ENCODE peak calls at places on chromosomes 7 and 10, in eight cellular contexts. M is OCI-LY7, W is cardiac fibroblast, V is fibroblast of villous mesenchyme, S is fibroblast of mammary gland, A is astrocyte of the cerebellum, L is neural crest cell, H is heart right ventricle. B is an unnamed sample.

GRCh38 chr10:7003821-7004220 is 407.0 kb downstream of the SFMBT2 start:
- DNase-seq in M (no peak), W (no peak), V (no peak), S (no peak), A (no peak), L (no peak), H (no peak), B (no peak)

GRCh38 chr7:48183370-48183743 is 12.1 kb downstream of the ABCA13 start:
- DNase-seq in M (no peak), W (peak), V (peak), S (peak), A (no peak), L (no peak), H (no peak), B (no peak)

GRCh38 chr7:80334908-80335307 is 177.0 kb downstream of the GNAT3 start:
- DNase-seq in M (no peak), W (no peak), V (peak), S (no peak), A (no peak), L (no peak), H (no peak), B (no peak)

GRCh38 chr7:25073451-25073850 is 51.6 kb downstream of the CYCS start:
- DNase-seq in M (peak), W (peak), V (peak), S (peak), A (peak), L (no peak), H (no peak), B (no peak)

GRCh38 chr10:118523775-118524174 is 71.7 kb downstream of the PRLHR start:
- DNase-seq in M (no peak), W (peak), V (no peak), S (peak), A (no peak), L (no peak), H (no peak), B (no peak)

GRCh38 chr10:4678023-4678950 is 147.7 kb upstream of the AKR1E2 start:
- DNase-seq in M (no peak), W (peak), V (peak), S (peak), A (no peak), L (no peak), H (no peak), B (no peak)

GRCh38 chr7:74092964-74093339 is 9.3 kb downstream of the LIMK1 start:
- DNase-seq in M (peak), W (peak), V (peak), S (peak), A (no peak), L (no peak), H (peak), B (peak)

GRCh38 chr7:1533569-1534329 is 3.2 kb downstream of the MAFK start:
- DNase-seq in M (no peak), W (peak), V (peak), S (peak), A (no peak), L (no peak), H (peak), B (peak)

GRCh38 chr10:48463318-48464003 is 141.4 kb downstream of the ARHGAP22 start:
- DNase-seq in M (no peak), W (no peak), V (peak), S (no peak), A (no peak), L (no peak), H (no peak), B (no peak)

GRCh38 chr10:52566471-52567246 is 205.9 kb downstream of the MBL2 start:
- DNase-seq in M (peak), W (peak), V (peak), S (peak), A (peak), L (no peak), H (no peak), B (no peak)
- TF ChIP-seq CTCF in M (peak), W (peak), V (peak), S (peak), A (peak), L (peak), H (peak), B (no peak)

DNA sequence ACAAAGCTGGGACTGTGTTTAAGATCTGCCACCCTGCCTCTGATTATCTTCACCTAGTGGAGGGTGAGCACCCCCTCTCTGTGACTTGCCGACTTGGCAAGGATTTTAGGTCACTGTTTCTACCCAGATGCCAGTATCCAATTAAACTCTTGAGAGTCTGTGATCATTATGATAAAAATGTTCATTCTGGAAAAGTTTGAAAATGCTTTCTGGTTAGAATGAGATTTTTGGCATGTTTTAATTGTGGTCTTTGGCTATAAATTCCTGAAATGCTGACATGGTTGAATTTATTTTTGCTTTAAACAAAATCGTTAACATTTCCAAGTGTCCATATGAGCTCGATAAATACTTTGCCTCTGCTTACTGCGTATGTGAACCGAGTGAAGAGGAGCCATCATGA is 221.4 kb downstream of the BICC1 start:
- DNase-seq in M (no peak), W (no peak), V (no peak), S (peak), A (peak), L (no peak), H (no peak), B (no peak)
- TF ChIP-seq CTCF in M (no peak), W (no peak), V (no peak), S (peak), A (no peak), L (no peak), H (no peak), B (no peak)

GRCh38 chr10:102435098-102435497 is 2.7 kb upstream of the CUEDC2 start:
- DNase-seq in M (no peak), W (no peak), V (no peak), S (no peak), A (no peak), L (no peak), H (no peak), B (no peak)
- TF ChIP-seq CTCF in M (no peak), W (no peak), V (no peak), S (no peak), A (no peak), L (no peak), H (no peak), B (no peak)

GRCh38 chr10:68792115-68792514 is 35.2 kb upstream of the STOX1 start:
- DNase-seq in M (peak), W (peak), V (peak), S (peak), A (no peak), L (no peak), H (no peak), B (no peak)
- TF ChIP-seq CTCF in M (peak), W (no peak), V (peak), S (peak), A (no peak), L (peak), H (no peak), B (no peak)

GRCh38 chr7:122140918-122141317 is 3.1 kb downstream of the AASS start:
- DNase-seq in M (no peak), W (peak), V (no peak), S (no peak), A (no peak), L (no peak), H (no peak), B (no peak)

GRCh38 chr7:122148081-122148480 is 4.0 kb upstream of the AASS start:
- DNase-seq in M (no peak), W (no peak), V (no peak), S (no peak), A (no peak), L (no peak), H (no peak), B (no peak)

GRCh38 chr7:122143376-122143750 is 686 bp downstream of the AASS start:
- DNase-seq in M (no peak), W (peak), V (peak), S (peak), A (no peak), L (peak), H (peak), B (peak)

GRCh38 chr7:122145937-122146336 is 1.9 kb upstream of the AASS start:
- DNase-seq in M (no peak), W (no peak), V (no peak), S (no peak), A (no peak), L (no peak), H (no peak), B (no peak)

DNA sequence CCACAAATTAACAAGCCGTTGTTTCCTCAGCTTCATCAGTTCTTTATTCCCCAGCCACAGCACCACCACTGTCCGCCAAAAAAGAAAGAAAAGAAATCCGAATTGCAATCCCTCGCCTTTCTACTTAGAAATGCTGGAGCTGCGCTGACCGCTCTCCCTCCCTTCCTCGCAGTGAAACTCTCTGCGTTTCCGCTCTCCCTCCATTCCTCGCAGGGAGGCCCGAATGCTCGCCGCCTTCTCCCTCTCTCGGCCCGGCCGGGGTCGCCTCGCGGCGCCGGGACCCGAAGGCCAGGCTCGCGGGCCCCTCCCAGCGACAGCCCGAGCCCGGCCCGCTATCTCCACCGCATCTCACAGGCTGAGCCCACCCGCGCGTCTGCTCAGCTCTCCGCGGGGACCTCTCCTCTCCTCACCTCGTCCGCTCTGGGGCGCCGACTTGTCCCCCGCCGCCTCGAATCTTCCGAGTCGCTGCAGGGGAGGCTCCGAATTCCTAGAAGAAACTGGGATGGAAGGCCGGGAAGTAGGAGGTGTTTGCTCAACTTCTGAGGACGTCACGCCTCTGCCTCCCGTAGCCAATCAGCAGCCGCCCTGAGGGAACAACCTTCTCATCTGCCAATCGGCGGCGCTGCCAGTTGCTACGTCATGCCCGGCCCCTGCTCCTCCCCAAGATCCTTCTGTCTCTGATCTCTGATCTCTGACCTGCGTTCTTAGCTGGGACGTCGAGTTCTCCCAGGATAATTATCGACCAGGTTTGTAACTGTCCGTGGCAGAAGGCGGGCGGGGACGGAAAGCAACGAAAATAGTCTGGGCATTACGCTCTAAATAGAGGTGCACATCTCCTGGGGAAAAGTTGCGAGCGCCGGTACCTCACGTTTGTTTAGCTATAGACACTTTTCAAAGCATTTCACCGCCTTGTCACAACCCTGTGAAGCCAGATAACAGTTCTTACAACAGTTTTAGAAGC is at the start of gene AASS:
- DNase-seq in M (no peak), W (peak), V (peak), S (peak), A (peak), L (peak), H (peak), B (peak)
- TF ChIP-seq CTCF in M (no peak), W (no peak), V (no peak), S (no peak), A (peak), L (no peak), H (no peak), B (no peak)

GRCh38 chr10:59719374-59719773 is 9.7 kb upstream of the SLC16A9 start:
- DNase-seq in M (no peak), W (no peak), V (no peak), S (no peak), A (no peak), L (no peak), H (no peak), B (no peak)
- TF ChIP-seq CTCF in M (peak), W (no peak), V (peak), S (peak), A (peak), L (peak), H (peak), B (no peak)

DNA sequence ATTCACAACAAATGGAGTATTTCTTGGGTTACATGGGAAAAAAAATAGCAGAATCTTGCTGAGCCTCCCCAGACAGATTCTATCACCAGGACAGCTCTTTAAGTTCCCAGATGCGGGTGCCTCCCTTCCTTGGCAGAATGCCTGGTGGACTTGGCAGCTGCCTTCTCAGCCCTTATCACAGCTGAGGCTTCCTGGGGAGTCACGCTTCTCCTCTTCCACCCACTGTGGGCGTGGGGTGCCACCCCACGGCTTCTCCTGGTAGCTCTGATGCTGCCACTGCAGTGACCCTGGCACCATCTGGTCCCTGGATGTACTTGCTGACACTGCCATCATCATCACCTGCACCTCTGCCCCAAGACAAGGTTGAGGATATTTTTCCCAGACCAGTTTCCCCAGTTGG is 16.2 kb upstream of the NME8 start:
- DNase-seq in M (no peak), W (peak), V (peak), S (peak), A (no peak), L (no peak), H (peak), B (peak)
- TF ChIP-seq CTCF in M (no peak), W (no peak), V (no peak), S (no peak), A (no peak), L (no peak), H (peak), B (no peak)

GRCh38 chr10:99433378-99434020 is 3.1 kb upstream of the GOT1 start:
- DNase-seq in M (no peak), W (no peak), V (no peak), S (peak), A (no peak), L (no peak), H (no peak), B (no peak)
- TF ChIP-seq CTCF in M (peak), W (peak), V (peak), S (peak), A (peak), L (no peak), H (no peak), B (no peak)

GRCh38 chr7:108382932-108383331 is 73.3 kb downstream of the NRCAM start:
- DNase-seq in M (no peak), W (no peak), V (no peak), S (no peak), A (no peak), L (no peak), H (no peak), B (no peak)

GRCh38 chr7:108385834-108386422 is 70.3 kb downstream of the NRCAM start:
- DNase-seq in M (no peak), W (no peak), V (no peak), S (no peak), A (no peak), L (no peak), H (no peak), B (no peak)

GRCh38 chr7:108380527-108380926 is 75.7 kb downstream of the NRCAM start:
- DNase-seq in M (no peak), W (peak), V (no peak), S (peak), A (no peak), L (no peak), H (no peak), B (no peak)

DNA sequence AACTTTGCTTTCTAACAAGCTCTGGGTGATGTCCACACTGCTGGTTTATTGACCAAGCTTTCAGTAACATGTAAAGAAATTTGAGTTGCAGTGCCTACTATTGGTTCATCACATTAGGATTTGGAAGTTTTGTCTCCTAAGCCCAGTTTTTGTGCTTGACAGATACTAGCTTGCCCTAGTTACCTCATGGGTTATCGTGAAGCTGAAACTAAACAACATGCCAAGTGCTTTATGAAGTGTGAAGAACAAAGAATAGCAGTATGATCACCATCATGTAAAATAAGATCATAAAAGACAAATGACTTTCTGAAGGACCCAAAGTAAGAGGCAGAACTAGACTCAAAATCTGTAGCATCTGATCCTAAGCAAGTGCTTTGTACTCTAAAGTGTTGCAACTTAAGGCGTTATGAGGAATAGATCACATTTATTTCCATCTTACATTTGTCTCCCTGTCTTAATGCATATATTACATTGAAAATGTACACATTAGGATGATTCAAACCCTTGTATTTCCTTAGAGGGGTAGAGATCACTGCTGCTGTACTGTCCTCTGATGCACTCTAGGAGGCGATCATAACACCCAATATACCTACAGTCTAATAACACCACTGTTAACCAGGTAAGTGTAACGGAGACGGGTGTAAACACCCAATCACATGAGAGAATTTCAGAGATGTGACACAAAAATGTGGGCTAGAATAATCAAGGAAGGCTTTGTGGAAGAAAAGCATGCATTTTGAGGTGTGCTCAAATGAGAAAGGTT is 71.3 kb downstream of the NRCAM start:
- DNase-seq in M (peak), W (no peak), V (no peak), S (no peak), A (no peak), L (no peak), H (no peak), B (no peak)
- TF ChIP-seq CTCF in M (peak), W (peak), V (no peak), S (peak), A (peak), L (peak), H (no peak), B (no peak)

GRCh38 chr7:12369700-12370099 is 34.0 kb downstream of the VWDE start:
- DNase-seq in M (no peak), W (no peak), V (no peak), S (peak), A (no peak), L (no peak), H (peak), B (no peak)
- TF ChIP-seq CTCF in M (no peak), W (no peak), V (no peak), S (no peak), A (no peak), L (no peak), H (no peak), B (no peak)

B was measured in lower leg skin.